ENCODE peak calls at places on chromosome 14, in nine cellular contexts. T, Q, Y, F, S, X, G, R and W are unnamed samples.

GRCh38 chr14:23364164-23364571 is 804 bp downstream of the EFS start:
- DNase-seq in T (no peak), Q (no peak), Y (peak), F (no peak), S (no peak), X (peak), G (no peak), R (no peak), W (no peak)

GRCh38 chr14:76201162-76201561 is 49.4 kb downstream of the GPATCH2L start:
- DNase-seq in T (no peak), Q (peak), Y (no peak), F (no peak), S (peak), X (no peak), G (no peak), R (no peak), W (no peak)

GRCh38 chr14:68873379-68873778 is 80.5 kb upstream of the ZFP36L1 start:
- DNase-seq in T (no peak), Q (no peak), Y (no peak), F (no peak), S (no peak), X (no peak), G (no peak), R (no peak), W (no peak)

GRCh38 chr14:100271247-100271939 is 32.4 kb downstream of the YY1 start:
- DNase-seq in T (no peak), Q (no peak), Y (no peak), F (no peak), S (peak), X (no peak), G (no peak), R (no peak), W (no peak)

GRCh38 chr14:51304956-51305355 is 64.9 kb downstream of the TMX1 start:
- DNase-seq in T (no peak), Q (peak), Y (no peak), F (no peak), S (peak), X (no peak), G (no peak), R (no peak), W (no peak)

GRCh38 chr14:68084256-68084655 is 264.7 kb downstream of the RAD51B start:
- DNase-seq in T (no peak), Q (peak), Y (no peak), F (no peak), S (peak), X (no peak), G (no peak), R (no peak), W (no peak)

GRCh38 chr14:54815016-54815415 is 87.6 kb downstream of the GCH1 start:
- DNase-seq in T (no peak), Q (no peak), Y (no peak), F (no peak), S (peak), X (no peak), G (no peak), R (no peak), W (no peak)

GRCh38 chr14:99003646-99004045 is 268.4 kb downstream of the BCL11B start:
- DNase-seq in T (no peak), Q (no peak), Y (no peak), F (no peak), S (no peak), X (no peak), G (no peak), R (no peak), W (no peak)

GRCh38 chr14:91729756-91730155 is 2.1 kb downstream of the CATSPERB start:
- DNase-seq in T (no peak), Q (peak), Y (no peak), F (no peak), S (no peak), X (peak), G (no peak), R (no peak), W (no peak)

GRCh38 chr14:92694807-92695206 is 53.6 kb downstream of the LGMN start:
- DNase-seq in T (no peak), Q (no peak), Y (no peak), F (no peak), S (no peak), X (no peak), G (no peak), R (no peak), W (no peak)

GRCh38 chr14:23646648-23647549 is 10.7 kb downstream of the DHRS2 start:
- DNase-seq in T (no peak), Q (no peak), Y (no peak), F (no peak), S (peak), X (no peak), G (no peak), R (no peak), W (no peak)

GRCh38 chr14:102345232-102345631 is 17.5 kb downstream of the CINP start:
- DNase-seq in T (no peak), Q (no peak), Y (no peak), F (no peak), S (no peak), X (no peak), G (no peak), R (no peak), W (no peak)

GRCh38 chr14:65070710-65071033 is 31.6 kb downstream of the MAX start:
- DNase-seq in T (peak), Q (no peak), Y (no peak), F (no peak), S (no peak), X (no peak), G (no peak), R (no peak), W (no peak)

GRCh38 chr14:72786377-72787350 is 107.2 kb downstream of the DPF3 start:
- DNase-seq in T (no peak), Q (no peak), Y (no peak), F (no peak), S (no peak), X (no peak), G (no peak), R (no peak), W (no peak)

GRCh38 chr14:70354204-70354603 is 5.3 kb downstream of the COX16 start:
- DNase-seq in T (no peak), Q (no peak), Y (no peak), F (no peak), S (no peak), X (no peak), G (no peak), R (no peak), W (no peak)

GRCh38 chr14:77562681-77563080 is 53.8 kb downstream of the SPTLC2 start:
- DNase-seq in T (no peak), Q (peak), Y (no peak), F (no peak), S (no peak), X (no peak), G (no peak), R (no peak), W (no peak)

GRCh38 chr14:67837011-67837624 is 17.5 kb downstream of the RAD51B start:
- DNase-seq in T (peak), Q (peak), Y (peak), F (no peak), S (peak), X (peak), G (peak), R (peak), W (no peak)

GRCh38 chr14:21486640-21487087 is 9.7 kb downstream of the TOX4 start:
- DNase-seq in T (no peak), Q (peak), Y (no peak), F (no peak), S (no peak), X (no peak), G (no peak), R (no peak), W (no peak)

GRCh38 chr14:89635615-89636014 is 218.6 kb upstream of the FOXN3 start:
- DNase-seq in T (no peak), Q (peak), Y (no peak), F (no peak), S (no peak), X (no peak), G (no peak), R (no peak), W (no peak)

GRCh38 chr14:76882646-76883045 is 56.4 kb downstream of the LRRC74A start:
- DNase-seq in T (no peak), Q (peak), Y (no peak), F (no peak), S (no peak), X (no peak), G (no peak), R (no peak), W (no peak)

GRCh38 chr14:90758959-90759358 is 57.3 kb downstream of the TTC7B start:
- DNase-seq in T (no peak), Q (peak), Y (no peak), F (no peak), S (no peak), X (peak), G (no peak), R (peak), W (no peak)

GRCh38 chr14:76742961-76743360 is 18.3 kb upstream of the VASH1 start:
- DNase-seq in T (no peak), Q (no peak), Y (no peak), F (no peak), S (peak), X (no peak), G (no peak), R (no peak), W (no peak)

GRCh38 chr14:35534884-35535793 is 1.2 kb downstream of the INSM2 start:
- DNase-seq in T (peak), Q (peak), Y (peak), F (peak), S (peak), X (no peak), G (peak), R (peak), W (peak)

GRCh38 chr14:36690301-36691020 is 28.8 kb downstream of the PAX9 start:
- DNase-seq in T (no peak), Q (peak), Y (no peak), F (no peak), S (peak), X (no peak), G (no peak), R (no peak), W (no peak)

GRCh38 chr14:75452900-75453816 is 25.3 kb downstream of the JDP2 start:
- DNase-seq in T (peak), Q (peak), Y (peak), F (no peak), S (peak), X (peak), G (no peak), R (no peak), W (peak)

GRCh38 chr14:22556021-22556989 is 32.7 kb downstream of the DAD1 start:
- DNase-seq in T (peak), Q (no peak), Y (no peak), F (peak), S (peak), X (peak), G (peak), R (peak), W (no peak)

GRCh38 chr14:32702571-32702970 is 236.1 kb upstream of the NPAS3 start:
- DNase-seq in T (peak), Q (no peak), Y (peak), F (no peak), S (no peak), X (peak), G (no peak), R (peak), W (peak)

GRCh38 chr14:68576496-68577244 is 216.2 kb downstream of the ZFP36L1 start:
- DNase-seq in T (no peak), Q (peak), Y (no peak), F (no peak), S (peak), X (no peak), G (no peak), R (no peak), W (no peak)

GRCh38 chr14:63493246-63493645 is 49.9 kb downstream of the PPP2R5E start:
- DNase-seq in T (peak), Q (peak), Y (no peak), F (no peak), S (peak), X (no peak), G (no peak), R (no peak), W (no peak)